ENCODE peak calls at places on chromosome 1, in five cellular contexts. Y is A549, T is endodermal cell, C is heart left ventricle, X is PC-9. O is an unnamed sample.
A peak's percentile ranks its signal among the peaks of the same experiment; 100 is the strongest.

GRCh38 chr1:238492271-238492670 is 601.5 kb upstream of the ZP4 start:
- DNase-seq in Y (no peak), T (peak; percentile 76), C (no peak), X (no peak), O (no peak)

GRCh38 chr1:30984167-30984870 is 75.8 kb upstream of the SDC3 start:
- DNase-seq in Y (no peak), T (no peak), C (no peak), X (no peak), O (no peak)

GRCh38 chr1:154784924-154785531 is 85.1 kb downstream of the KCNN3 start:
- DNase-seq in Y (no peak), T (peak; percentile 76), C (no peak), X (no peak), O (no peak)

GRCh38 chr1:19863804-19864203 is 18.4 kb upstream of the OTUD3 start:
- DNase-seq in Y (peak; percentile 33), T (no peak), C (no peak), X (no peak), O (no peak)

GRCh38 chr1:245205864-245206263 is 51.1 kb downstream of the KIF26B start:
- DNase-seq in Y (no peak), T (no peak), C (no peak), X (no peak), O (no peak)

GRCh38 chr1:47659141-47659540 is 221.3 kb downstream of the FOXD2 start:
- DNase-seq in Y (no peak), T (peak; percentile 17), C (no peak), X (no peak), O (no peak)

GRCh38 chr1:31657972-31658510 is 13.4 kb upstream of the PEF1 start:
- DNase-seq in Y (no peak), T (no peak), C (no peak), X (no peak), O (no peak)

GRCh38 chr1:31701137-31701736 is 2.6 kb downstream of the COL16A1 start:
- DNase-seq in Y (peak; percentile 89), T (peak; percentile 62), C (peak; percentile 94), X (peak; percentile 91), O (peak; percentile 77)

GRCh38 chr1:64499966-64500365 is 30.0 kb downstream of the CACHD1 start:
- DNase-seq in Y (peak; percentile 43), T (peak; percentile 80), C (no peak), X (no peak), O (no peak)

GRCh38 chr1:951364-951763 is 7.7 kb downstream of the NOC2L start:
- DNase-seq in Y (peak; percentile 46), T (peak; percentile 83), C (no peak), X (no peak), O (no peak)
- TF ChIP-seq CTCF in Y (peak; percentile 18), T (peak; percentile 79), C (no peak), X (no peak), O (no peak)

GRCh38 chr1:29565490-29565889 is 329.2 kb downstream of the PTPRU start:
- DNase-seq in Y (no peak), T (no peak), C (no peak), X (no peak), O (no peak)
- H3K9me3 ChIP-seq in Y (no peaks in the 10 kb centered on the region), T (peaks cover 46% of the 10 kb centered on the region), C (no peaks in the 10 kb centered on the region), X (peaks cover 6% of the 10 kb centered on the region), O (peaks cover 45% of the 10 kb centered on the region)

GRCh38 chr1:114033219-114033706 is 54.0 kb downstream of the OLFML3 start:
- DNase-seq in Y (peak; percentile 44), T (peak; percentile 83), C (no peak), X (no peak), O (no peak)
- TF ChIP-seq CTCF in Y (peak; percentile 48), T (peak; percentile 92), C (no peak), X (peak; percentile 83), O (no peak)

GRCh38 chr1:5341471-5341870 is 650.8 kb downstream of the NPHP4 start:
- DNase-seq in Y (no peak), T (no peak), C (no peak), X (no peak), O (no peak)
- H3K9me3 ChIP-seq in Y (no peaks in the 10 kb centered on the region), T (no peaks in the 10 kb centered on the region), C (no peaks in the 10 kb centered on the region), X (no peaks in the 10 kb centered on the region), O (no peaks in the 10 kb centered on the region)